ENCODE peak calls at places on chromosomes 5 and 9, in four cellular contexts. Z is CD4-positive, alpha-beta memory T cell; R is prostate gland; E is lower lobe of right lung. W is an unnamed sample. For H3K9me3, the result is how much of the 10 kb centered on the place peaks cover.

GRCh38 chr9:33143241-33143642 is 23.9 kb downstream of the B4GALT1 start:
- DNase-seq in Z (no peak), E (peak), R (no peak), W (no peak)

GRCh38 chr9:3963266-3964019 is 336.4 kb downstream of the GLIS3 start:
- DNase-seq in Z (no peak), E (no peak), R (no peak), W (no peak)

GRCh38 chr9:133704711-133705181 is 33.4 kb downstream of the SARDH start:
- DNase-seq in E (no peak), R (no peak), Z (no peak), W (no peak)

GRCh38 chr9:126515873-126516505 is 97.7 kb upstream of the LMX1B start:
- DNase-seq in E (no peak), R (no peak), Z (no peak), W (no peak)

GRCh38 chr5:154652746-154653417 is 102.3 kb upstream of the LARP1 start:
- DNase-seq in Z (no peak), R (no peak), E (no peak), W (no peak)

GRCh38 chr5:6378128-6379023 is at the start of gene MED10:
- DNase-seq in Z (peak), R (peak), E (peak), W (peak)

GRCh38 chr9:87007711-87008360 is 60.5 kb upstream of the GAS1 start:
- DNase-seq in R (no peak), Z (no peak), E (no peak), W (no peak)

GRCh38 chr9:77810047-77810446 is 161.9 kb upstream of the GNA14 start:
- DNase-seq in Z (no peak), R (no peak), E (no peak), W (no peak)

GRCh38 chr9:122347348-122348287 is 23.2 kb upstream of the PTGS1 start:
- DNase-seq in Z (no peak), R (no peak), E (no peak), W (no peak)

DNA sequence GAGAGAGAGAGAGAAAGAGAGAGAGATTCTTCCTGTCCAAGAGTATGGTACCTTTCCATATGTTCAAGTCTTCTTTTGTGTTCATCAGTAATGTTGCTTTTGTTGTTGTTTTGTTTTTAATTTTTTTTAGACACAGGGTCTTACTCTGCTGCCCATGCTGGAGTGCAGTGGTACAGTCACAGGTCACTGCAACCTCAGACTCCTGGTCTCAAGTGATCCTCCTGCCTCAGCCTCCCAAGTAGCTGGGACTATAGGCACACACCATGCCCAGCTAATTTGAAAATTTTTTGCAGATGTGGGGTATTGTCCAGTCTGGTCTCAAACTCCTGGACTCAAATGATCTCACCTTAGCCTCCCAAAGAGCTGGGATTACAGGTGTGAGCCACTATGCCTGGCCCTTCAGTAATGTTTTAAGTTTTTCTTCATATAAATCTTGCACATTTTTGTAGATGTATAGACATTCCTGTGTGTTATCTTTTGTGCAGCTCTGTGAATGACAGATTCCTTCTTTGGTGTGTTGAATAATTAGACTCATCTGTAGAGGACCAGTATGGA is 36.3 kb downstream of the ZNF483 start:
- DNase-seq in R (no peak), Z (no peak), E (no peak), W (no peak)
- H3K9me3 ChIP-seq in R (under half), Z (under half), E (under half), W (under half)

GRCh38 chr5:27963050-27963783 is 924.8 kb upstream of the CDH9 start:
- DNase-seq in Z (no peak), E (no peak), R (no peak), W (no peak)
- H3K9me3 ChIP-seq in Z (under half), E (under half), R (under half), W (under half)

GRCh38 chr9:131727795-131728545 is 11.9 kb downstream of the RAPGEF1 start:
- DNase-seq in E (no peak), R (no peak), Z (peak), W (no peak)
- H3K9me3 ChIP-seq in E (under half), R (under half), Z (under half), W (under half)

GRCh38 chr5:119257613-119258012 is 98.2 kb upstream of the TNFAIP8 start:
- DNase-seq in E (no peak), Z (no peak), R (no peak), W (no peak)
- H3K9me3 ChIP-seq in E (under half), Z (under half), R (under half), W (under half)